ENCODE peak calls at places on chromosome 3, in nine cellular contexts. A, Z, H, C, Y, M, E, T and W are unnamed samples.

GRCh38 chr3:120404876-120405275 is 45.9 kb downstream of the FSTL1 start:
- DNase-seq in A (peak; percentile 60), Z (no peak), H (no peak), C (no peak), Y (no peak), M (no peak), E (no peak), T (no peak), W (no peak)

GRCh38 chr3:112327371-112327951 is 5.5 kb upstream of the CD200 start:
- DNase-seq in A (peak; percentile 75), Z (no peak), H (peak; percentile 70), C (peak; percentile 27), Y (peak; percentile 15), M (no peak), E (peak; percentile 17), T (peak; percentile 9), W (no peak)

GRCh38 chr3:127006781-127007436 is 24.0 kb downstream of the PLXNA1 start:
- DNase-seq in A (peak; percentile 23), Z (no peak), H (no peak), C (no peak), Y (peak; percentile 22), M (no peak), E (no peak), T (no peak), W (no peak)

GRCh38 chr3:149443545-149443912 is 31.0 kb upstream of the TM4SF4 start:
- DNase-seq in A (no peak), Z (no peak), H (no peak), C (no peak), Y (no peak), M (no peak), E (no peak), T (no peak), W (no peak)

GRCh38 chr3:5138214-5138981 is 16.3 kb downstream of the ARL8B start:
- DNase-seq in A (peak; percentile 61), Z (no peak), H (no peak), C (no peak), Y (no peak), M (no peak), E (no peak), T (no peak), W (no peak)

GRCh38 chr3:39671600-39671999 is 137.8 kb upstream of the MYRIP start:
- DNase-seq in A (no peak), Z (no peak), H (no peak), C (no peak), Y (no peak), M (no peak), E (no peak), T (no peak), W (no peak)

GRCh38 chr3:15629860-15630597 is 28.5 kb downstream of the BTD start:
- DNase-seq in A (peak; percentile 96), Z (peak; percentile 79), H (peak; percentile 66), C (peak; percentile 74), Y (peak; percentile 74), M (no peak), E (no peak), T (peak; percentile 51), W (no peak)

GRCh38 chr3:73530030-73530411 is 94.7 kb downstream of the PDZRN3 start:
- DNase-seq in A (peak; percentile 57), Z (no peak), H (no peak), C (no peak), Y (no peak), M (no peak), E (no peak), T (no peak), W (no peak)

GRCh38 chr3:144053121-144053520 is 81.5 kb downstream of the DIPK2A start:
- DNase-seq in A (peak; percentile 89), Z (no peak), H (no peak), C (no peak), Y (no peak), M (no peak), E (peak; percentile 28), T (no peak), W (no peak)

GRCh38 chr3:181901626-181902025 is 189.9 kb downstream of the SOX2 start:
- DNase-seq in A (no peak), Z (no peak), H (no peak), C (no peak), Y (no peak), M (no peak), E (no peak), T (no peak), W (no peak)

GRCh38 chr3:153290278-153291015 is 128.4 kb downstream of the RAP2B start:
- DNase-seq in A (peak; percentile 18), Z (no peak), H (peak; percentile 40), C (no peak), Y (no peak), M (no peak), E (no peak), T (peak; percentile 5), W (no peak)

GRCh38 chr3:77693147-77693546 is 653.2 kb downstream of the ROBO2 start:
- DNase-seq in A (no peak), Z (no peak), H (no peak), C (no peak), Y (no peak), M (no peak), E (no peak), T (no peak), W (no peak)

GRCh38 chr3:83928391-83928790 is 1030.4 kb upstream of the CADM2 start:
- DNase-seq in A (peak; percentile 2), Z (no peak), H (no peak), C (no peak), Y (no peak), M (no peak), E (no peak), T (no peak), W (no peak)

GRCh38 chr3:142947352-142947751 is 16.1 kb downstream of the PAQR9 start:
- DNase-seq in A (peak; percentile 9), Z (no peak), H (no peak), C (no peak), Y (no peak), M (no peak), E (no peak), T (no peak), W (no peak)

GRCh38 chr3:142945023-142945422 is 18.5 kb downstream of the PAQR9 start:
- DNase-seq in A (no peak), Z (no peak), H (no peak), C (no peak), Y (no peak), M (no peak), E (no peak), T (no peak), W (no peak)

GRCh38 chr3:142946861-142947260 is 16.6 kb downstream of the PAQR9 start:
- DNase-seq in A (no peak), Z (no peak), H (no peak), C (no peak), Y (no peak), M (no peak), E (no peak), T (no peak), W (no peak)

GRCh38 chr3:142950972-142951371 is 12.5 kb downstream of the PAQR9 start:
- DNase-seq in A (no peak), Z (no peak), H (no peak), C (no peak), Y (no peak), M (no peak), E (no peak), T (no peak), W (no peak)

GRCh38 chr3:142947799-142948575 is 15.5 kb downstream of the PAQR9 start:
- DNase-seq in A (peak; percentile 67), Z (no peak), H (no peak), C (no peak), Y (no peak), M (no peak), E (no peak), T (no peak), W (no peak)
- H3K27me3 ChIP-seq in A (no peaks in the 10 kb centered on the region), Z (no peaks in the 10 kb centered on the region), H (no peaks in the 10 kb centered on the region), C (peaks cover 27% of the 10 kb centered on the region), Y (no peaks in the 10 kb centered on the region), M (peaks cover 26% of the 10 kb centered on the region), E (no peaks in the 10 kb centered on the region), T (peaks cover 12% of the 10 kb centered on the region), W (peaks cover 29% of the 10 kb centered on the region)

GRCh38 chr3:113514265-113514769 is 639 bp downstream of the SPICE1 start:
- DNase-seq in A (peak; percentile 49), Z (no peak), H (no peak), C (no peak), Y (no peak), M (no peak), E (no peak), T (no peak), W (no peak)

GRCh38 chr3:113521981-113522380 is 7.0 kb upstream of the SPICE1 start:
- DNase-seq in A (no peak), Z (no peak), H (no peak), C (no peak), Y (no peak), M (no peak), E (no peak), T (no peak), W (no peak)

DNA sequence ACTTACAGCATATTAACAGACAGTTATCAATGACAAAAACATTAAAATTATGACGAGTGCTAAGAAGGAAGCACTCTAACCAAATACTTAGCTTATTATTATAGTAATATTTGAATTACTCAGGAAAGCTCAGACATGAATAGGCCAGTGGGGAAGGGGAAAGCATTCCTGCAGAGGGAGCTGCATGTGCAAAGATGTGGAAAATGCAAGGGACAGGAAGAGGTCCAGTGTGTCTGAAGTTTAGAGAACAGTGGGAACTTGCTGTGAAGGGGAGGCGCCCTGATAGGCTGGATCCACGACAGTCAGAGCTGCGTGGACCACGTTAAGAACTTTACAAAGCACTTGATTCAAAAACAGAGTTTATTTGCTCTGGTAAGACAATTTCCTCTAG is 1.2 kb upstream of the SPICE1 start:
- DNase-seq in A (peak; percentile 5), Z (no peak), H (no peak), C (peak; percentile 12), Y (peak; percentile 33), M (no peak), E (no peak), T (no peak), W (no peak)
- H3K4me3 ChIP-seq in A (peak overlapping the region; percentile 99), Z (no peak overlapping the region), H (peak overlapping the region; percentile 99), C (peak overlapping the region; percentile 93), Y (no peak overlapping the region), M (peak overlapping the region; percentile 86), E (no peak overlapping the region), T (no peak overlapping the region), W (peak overlapping the region; percentile 83)

DNA sequence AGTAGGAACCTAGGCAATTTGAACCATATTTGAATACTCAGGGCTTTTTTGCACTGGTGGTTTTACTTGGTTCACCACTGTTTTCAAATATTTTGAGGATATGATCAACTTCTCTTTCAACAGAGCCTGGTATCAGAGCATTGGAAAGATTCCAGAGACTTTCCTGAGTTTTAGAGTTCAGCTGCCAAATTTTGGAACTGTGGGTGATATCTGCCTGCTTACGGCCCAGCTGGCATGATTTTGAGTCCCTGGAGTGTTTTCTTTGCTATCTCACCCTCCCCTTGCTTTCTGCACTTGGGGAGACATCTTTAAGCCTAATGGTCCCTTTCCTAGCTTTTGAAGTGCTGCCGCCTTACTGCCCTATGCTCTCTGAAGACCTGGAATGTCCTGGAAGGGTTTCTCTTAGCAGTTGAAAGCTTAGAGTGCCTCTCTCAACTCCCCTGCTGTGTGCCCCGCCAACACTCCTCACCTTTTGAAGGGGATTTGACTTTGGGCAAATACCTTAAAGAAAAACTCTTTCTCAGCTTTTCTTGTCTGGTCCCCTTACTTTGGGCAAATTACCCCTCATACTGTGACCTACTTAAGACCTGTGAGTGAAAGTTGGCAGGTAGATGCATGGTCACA is 539.1 kb downstream of the MFSD1 start:
- DNase-seq in A (peak; percentile 2), Z (no peak), H (no peak), C (no peak), Y (no peak), M (no peak), E (no peak), T (no peak), W (no peak)
- H3K27me3 ChIP-seq in A (no peaks in the 10 kb centered on the region), Z (no peaks in the 10 kb centered on the region), H (no peaks in the 10 kb centered on the region), C (no peaks in the 10 kb centered on the region), Y (no peaks in the 10 kb centered on the region), M (no peaks in the 10 kb centered on the region), E (no peaks in the 10 kb centered on the region), T (no peaks in the 10 kb centered on the region), W (no peaks in the 10 kb centered on the region)

GRCh38 chr3:158105710-158106438 is at the start of gene SHOX2:
- DNase-seq in A (peak; percentile 83), Z (no peak), H (peak; percentile 13), C (peak; percentile 19), Y (peak; percentile 28), M (peak; percentile 47), E (no peak), T (no peak), W (no peak)
- H3K4me3 ChIP-seq in A (peak within 1 kb of the TSS; percentile 94), Z (peak within 1 kb of the TSS; percentile 3), H (peak within 1 kb of the TSS; percentile 20), C (peak within 1 kb of the TSS; percentile 56), Y (peak within 1 kb of the TSS; percentile 16), M (peak within 1 kb of the TSS; percentile 48), E (peak within 1 kb of the TSS; percentile 72), T (peak within 1 kb of the TSS; percentile 36), W (peak within 1 kb of the TSS; percentile 60)